ENCODE peak calls at places on chromosomes 16 and 17, in eight cellular contexts. One of them, this sample, is unnamed.
A peak's percentile ranks its signal among the peaks of the same experiment; 100 is the strongest.

GRCh38 chr16:31525113-31525512 is 2.6 kb upstream of the AHSP start:
- DNase-seq in NCI-H460: no peak
- DNase-seq in EL: no peak
- DNase-seq in HT1080: no peak
- DNase-seq in lung microvascular endothelial cell: no peak
- DNase-seq in WTC11: no peak
- DNase-seq in activated T-cell treated with anti-CD3 and anti-CD28 coated beads for 1 hour: no peak
- DNase-seq in cerebellum: no peak
- DNase-seq in this sample: no peak

GRCh38 chr17:37737971-37738370 is 6.9 kb downstream of the HNF1B start:
- DNase-seq in NCI-H460: no peak
- DNase-seq in EL: peak; percentile 67
- DNase-seq in HT1080: peak; percentile 13
- DNase-seq in lung microvascular endothelial cell: no peak
- DNase-seq in WTC11: no peak
- DNase-seq in activated T-cell treated with anti-CD3 and anti-CD28 coated beads for 1 hour: no peak
- DNase-seq in cerebellum: no peak
- DNase-seq in this sample: peak; percentile 26

GRCh38 chr16:87086575-87086974 is 230.6 kb downstream of the C16orf95 start:
- DNase-seq in NCI-H460: no peak
- DNase-seq in EL: peak; percentile 70
- DNase-seq in HT1080: no peak
- DNase-seq in lung microvascular endothelial cell: peak; percentile 40
- DNase-seq in WTC11: no peak
- DNase-seq in activated T-cell treated with anti-CD3 and anti-CD28 coated beads for 1 hour: no peak
- DNase-seq in cerebellum: no peak
- DNase-seq in this sample: peak; percentile 25

GRCh38 chr16:88920618-88921602 is 54.5 kb upstream of the PABPN1L start:
- DNase-seq in NCI-H460: no peak
- DNase-seq in EL: peak; percentile 54
- DNase-seq in HT1080: peak; percentile 28
- DNase-seq in lung microvascular endothelial cell: peak; percentile 76
- DNase-seq in WTC11: no peak
- DNase-seq in activated T-cell treated with anti-CD3 and anti-CD28 coated beads for 1 hour: no peak
- DNase-seq in cerebellum: peak; percentile 59
- DNase-seq in this sample: peak; percentile 69

GRCh38 chr17:76593338-76593737 is 7.7 kb upstream of the ST6GALNAC2 start:
- DNase-seq in NCI-H460: no peak
- DNase-seq in EL: peak; percentile 33
- DNase-seq in HT1080: peak; percentile 60
- DNase-seq in lung microvascular endothelial cell: no peak
- DNase-seq in WTC11: no peak
- DNase-seq in activated T-cell treated with anti-CD3 and anti-CD28 coated beads for 1 hour: no peak
- DNase-seq in cerebellum: no peak
- DNase-seq in this sample: no peak

GRCh38 chr16:88446061-88446460 is 7.0 kb upstream of the ZFPM1 start:
- DNase-seq in NCI-H460: no peak
- DNase-seq in EL: no peak
- DNase-seq in HT1080: no peak
- DNase-seq in lung microvascular endothelial cell: no peak
- DNase-seq in WTC11: no peak
- DNase-seq in activated T-cell treated with anti-CD3 and anti-CD28 coated beads for 1 hour: no peak
- DNase-seq in cerebellum: no peak
- DNase-seq in this sample: no peak

GRCh38 chr16:57620316-57621231 is 7.9 kb upstream of the ADGRG1 start:
- DNase-seq in NCI-H460: no peak
- DNase-seq in EL: no peak
- DNase-seq in HT1080: no peak
- DNase-seq in lung microvascular endothelial cell: no peak
- DNase-seq in WTC11: no peak
- DNase-seq in activated T-cell treated with anti-CD3 and anti-CD28 coated beads for 1 hour: no peak
- DNase-seq in cerebellum: no peak
- DNase-seq in this sample: no peak

GRCh38 chr17:64736804-64737492 is 74.8 kb upstream of the SMURF2 start:
- DNase-seq in NCI-H460: peak; percentile 23
- DNase-seq in EL: peak; percentile 60
- DNase-seq in HT1080: peak; percentile 67
- DNase-seq in lung microvascular endothelial cell: peak; percentile 82
- DNase-seq in WTC11: peak; percentile 56
- DNase-seq in activated T-cell treated with anti-CD3 and anti-CD28 coated beads for 1 hour: peak; percentile 28
- DNase-seq in cerebellum: no peak
- DNase-seq in this sample: no peak

This sample was measured in H54.